ENCODE peak calls at places on chromosomes 6 and 20, in seven cellular contexts. C, U, Q, D, P, J and T are unnamed samples. For H3K4me1, the result is how much of the 10 kb centered on the place peaks cover.

GRCh38 chr20:57395111-57395959 is 4.1 kb downstream of the RBM38 start:
- DNase-seq in C (peak), U (peak), Q (peak), D (peak), P (peak), J (peak), T (peak)

GRCh38 chr6:167706313-167707109 is 120.2 kb upstream of the AFDN start:
- DNase-seq in C (no peak), U (no peak), Q (no peak), D (no peak), P (no peak), J (no peak), T (peak)

GRCh38 chr6:105482956-105483355 is 80.1 kb upstream of the PREP start:
- DNase-seq in C (no peak), U (no peak), Q (no peak), D (no peak), P (no peak), J (no peak), T (no peak)

GRCh38 chr6:2378891-2379652 is 133.7 kb upstream of the GMDS start:
- DNase-seq in C (no peak), U (no peak), Q (peak), D (no peak), P (no peak), J (no peak), T (no peak)

GRCh38 chr20:7196481-7196880 is 429.0 kb downstream of the BMP2 start:
- DNase-seq in C (no peak), U (no peak), Q (no peak), D (no peak), P (no peak), J (no peak), T (no peak)

GRCh38 chr6:26224940-26225847 is 138.0 kb downstream of the HFE start:
- DNase-seq in C (no peak), U (peak), Q (peak), D (peak), P (no peak), J (no peak), T (no peak)

GRCh38 chr20:46357030-46357514 is 48.8 kb upstream of the CDH22 start:
- DNase-seq in C (no peak), U (no peak), Q (no peak), D (peak), P (no peak), J (peak), T (no peak)

GRCh38 chr6:75188221-75188620 is 17.6 kb downstream of the COL12A1 start:
- DNase-seq in C (no peak), U (no peak), Q (no peak), D (no peak), P (no peak), J (no peak), T (no peak)

GRCh38 chr6:64266351-64266821 is 630.8 kb downstream of the PHF3 start:
- DNase-seq in C (no peak), U (no peak), Q (no peak), D (no peak), P (no peak), J (no peak), T (no peak)

GRCh38 chr6:152232494-152233151 is 404.5 kb downstream of the SYNE1 start:
- DNase-seq in C (no peak), U (no peak), Q (peak), D (peak), P (no peak), J (no peak), T (no peak)

GRCh38 chr6:105786449-105786848 is 299.7 kb upstream of the PRDM1 start:
- DNase-seq in C (no peak), U (no peak), Q (no peak), D (no peak), P (no peak), J (no peak), T (no peak)

GRCh38 chr6:87164506-87164905 is 9.1 kb downstream of the ZNF292 start:
- DNase-seq in C (no peak), U (no peak), Q (no peak), D (no peak), P (no peak), J (no peak), T (no peak)

GRCh38 chr6:30100585-30101422 is 12.1 kb downstream of the TRIM31 start:
- DNase-seq in C (peak), U (peak), Q (no peak), D (peak), P (no peak), J (no peak), T (peak)

GRCh38 chr6:137839076-137839475 is 28.0 kb upstream of the TNFAIP3 start:
- DNase-seq in C (no peak), U (no peak), Q (no peak), D (no peak), P (no peak), J (no peak), T (no peak)
- H3K4me3 ChIP-seq in C (no peak), U (no peak), Q (no peak), D (no peak), P (no peak), J (no peak), T (no peak)

GRCh38 chr20:62835931-62836861 is 19.3 kb downstream of the COL9A3 start:
- DNase-seq in C (no peak), U (no peak), Q (peak), D (peak), P (no peak), J (no peak), T (peak)

GRCh38 chr20:62838511-62838910 is 21.7 kb downstream of the COL9A3 start:
- DNase-seq in C (no peak), U (no peak), Q (no peak), D (peak), P (no peak), J (no peak), T (peak)

GRCh38 chr20:62837790-62838458 is 21.1 kb downstream of the COL9A3 start:
- DNase-seq in C (peak), U (peak), Q (no peak), D (peak), P (no peak), J (no peak), T (peak)

GRCh38 chr20:62834967-62835730 is 18.3 kb downstream of the COL9A3 start:
- DNase-seq in C (no peak), U (no peak), Q (no peak), D (no peak), P (no peak), J (no peak), T (peak)

DNA sequence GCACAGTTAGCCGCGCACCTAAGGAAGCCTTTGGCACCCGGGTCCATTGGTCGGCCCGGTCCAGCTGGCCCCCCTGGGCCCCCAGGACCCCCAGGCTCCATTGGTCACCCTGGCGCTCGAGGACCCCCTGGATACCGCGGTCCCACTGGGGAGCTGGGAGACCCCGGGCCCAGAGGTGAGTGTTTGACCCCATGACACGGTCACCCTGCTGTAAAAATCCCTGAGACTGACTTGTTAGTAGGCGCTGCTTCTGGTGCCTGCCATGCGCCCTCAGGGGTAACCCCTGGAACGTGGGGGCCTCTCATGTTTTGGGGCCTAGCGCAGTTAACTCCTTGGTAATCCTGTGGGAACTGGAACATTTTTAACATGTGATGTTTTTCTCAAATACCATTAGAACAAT is 20.2 kb downstream of the COL9A3 start:
- DNase-seq in C (no peak), U (no peak), Q (no peak), D (no peak), P (no peak), J (no peak), T (peak)
- H3K4me1 ChIP-seq in C (under half), U (under half), Q (under half), D (under half), P (under half), J (under half), T (under half)

GRCh38 chr6:19839237-19839546 is 2.0 kb downstream of the ID4 start:
- DNase-seq in C (no peak), U (no peak), Q (peak), D (no peak), P (no peak), J (no peak), T (no peak)
- H3K4me3 ChIP-seq in C (peak), U (peak), Q (peak), D (peak), P (peak), J (peak), T (peak)

GRCh38 chr20:50518270-50518721 is 8.1 kb downstream of the PTPN1 start:
- DNase-seq in C (no peak), U (no peak), Q (peak), D (no peak), P (no peak), J (no peak), T (no peak)

GRCh38 chr20:50517817-50518154 is 7.6 kb downstream of the PTPN1 start:
- DNase-seq in C (no peak), U (no peak), Q (no peak), D (no peak), P (no peak), J (no peak), T (no peak)

GRCh38 chr20:50520222-50520877 is 10.2 kb downstream of the PTPN1 start:
- DNase-seq in C (no peak), U (no peak), Q (no peak), D (no peak), P (no peak), J (no peak), T (no peak)

GRCh38 chr20:50521221-50521642 is 11.0 kb downstream of the PTPN1 start:
- DNase-seq in C (no peak), U (no peak), Q (no peak), D (no peak), P (no peak), J (no peak), T (no peak)

GRCh38 chr20:50519036-50519780 is 9.0 kb downstream of the PTPN1 start:
- DNase-seq in C (no peak), U (no peak), Q (no peak), D (no peak), P (no peak), J (no peak), T (no peak)
- H3K4me1 ChIP-seq in C (half or more), U (under half), Q (under half), D (under half), P (half or more), J (under half), T (under half)

DNA sequence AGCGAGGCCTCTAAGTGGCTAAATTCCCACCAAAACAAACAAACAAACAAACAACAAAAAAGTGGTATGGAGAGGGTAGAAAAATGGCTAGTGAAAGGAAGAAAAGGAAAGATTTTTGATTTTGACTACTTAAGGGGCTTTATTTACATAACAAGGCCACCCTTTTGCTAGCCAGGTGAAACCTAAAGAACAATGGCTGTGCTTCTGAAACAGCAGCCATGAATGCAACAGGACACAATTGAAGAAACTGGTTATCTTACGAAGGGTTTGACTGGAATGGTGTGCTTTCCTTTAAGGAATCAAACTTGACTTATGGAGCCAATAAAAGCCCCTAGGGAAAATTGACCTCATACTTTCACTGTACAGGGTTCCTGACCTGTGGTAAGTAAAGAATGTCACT is 68.9 kb downstream of the ERMARD start:
- DNase-seq in C (no peak), U (no peak), Q (no peak), D (no peak), P (no peak), J (no peak), T (no peak)
- H3K4me3 ChIP-seq in C (no peak), U (no peak), Q (no peak), D (no peak), P (no peak), J (no peak), T (no peak)

GRCh38 chr20:50625986-50626677 is 65.2 kb downstream of the RIPOR3 start:
- DNase-seq in C (no peak), U (no peak), Q (peak), D (peak), P (peak), J (peak), T (peak)

GRCh38 chr20:50618537-50618936 is 72.8 kb downstream of the RIPOR3 start:
- DNase-seq in C (no peak), U (no peak), Q (no peak), D (no peak), P (no peak), J (no peak), T (no peak)

GRCh38 chr20:50624351-50625016 is 66.9 kb downstream of the RIPOR3 start:
- DNase-seq in C (peak), U (peak), Q (no peak), D (peak), P (no peak), J (no peak), T (peak)

GRCh38 chr20:50617022-50617421 is 74.3 kb downstream of the RIPOR3 start:
- DNase-seq in C (no peak), U (no peak), Q (no peak), D (peak), P (no peak), J (no peak), T (no peak)

GRCh38 chr20:50621068-50621467 is 70.3 kb downstream of the RIPOR3 start:
- DNase-seq in C (no peak), U (no peak), Q (no peak), D (no peak), P (no peak), J (no peak), T (no peak)
- H3K4me1 ChIP-seq in C (under half), U (under half), Q (under half), D (under half), P (under half), J (under half), T (under half)

GRCh38 chr6:41779793-41780622 is at the start of gene FRS3:
- DNase-seq in C (peak), U (peak), Q (peak), D (peak), P (peak), J (peak), T (peak)

GRCh38 chr6:41783106-41783780 is 2.7 kb downstream of the PRICKLE4 start:
- DNase-seq in C (no peak), U (no peak), Q (no peak), D (peak), P (no peak), J (no peak), T (no peak)

GRCh38 chr6:41779336-41779735 is 364 bp downstream of the FRS3 start:
- DNase-seq in C (no peak), U (no peak), Q (no peak), D (peak), P (no peak), J (no peak), T (no peak)

GRCh38 chr6:41780623-41781301 is at the start of gene PRICKLE4:
- DNase-seq in C (peak), U (peak), Q (no peak), D (peak), P (no peak), J (peak), T (peak)

DNA sequence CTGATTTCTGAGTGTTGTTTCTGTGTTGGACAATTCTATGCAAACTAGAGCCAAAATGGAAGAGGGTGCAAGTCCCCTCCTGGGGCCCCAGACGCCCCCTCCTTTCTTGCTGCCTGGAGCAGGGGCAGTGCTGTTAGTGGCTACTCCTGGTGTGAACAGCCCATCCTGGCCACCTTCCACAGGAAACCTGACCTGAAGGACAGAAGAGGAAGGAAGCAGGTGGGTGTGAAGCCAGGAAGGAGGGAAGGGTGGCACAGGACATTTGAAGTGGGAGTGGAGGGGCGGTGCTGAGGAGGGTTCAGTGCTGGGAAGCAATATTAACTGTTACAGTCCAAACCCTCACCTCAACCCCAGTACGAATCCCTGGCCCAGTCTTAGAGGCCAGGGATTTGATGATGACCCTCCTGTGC is 725 bp downstream of the PRICKLE4 start:
- DNase-seq in C (peak), U (no peak), Q (no peak), D (peak), P (no peak), J (no peak), T (peak)
- H3K4me3 ChIP-seq in C (peak), U (peak), Q (peak), D (peak), P (no peak), J (peak), T (peak)

DNA sequence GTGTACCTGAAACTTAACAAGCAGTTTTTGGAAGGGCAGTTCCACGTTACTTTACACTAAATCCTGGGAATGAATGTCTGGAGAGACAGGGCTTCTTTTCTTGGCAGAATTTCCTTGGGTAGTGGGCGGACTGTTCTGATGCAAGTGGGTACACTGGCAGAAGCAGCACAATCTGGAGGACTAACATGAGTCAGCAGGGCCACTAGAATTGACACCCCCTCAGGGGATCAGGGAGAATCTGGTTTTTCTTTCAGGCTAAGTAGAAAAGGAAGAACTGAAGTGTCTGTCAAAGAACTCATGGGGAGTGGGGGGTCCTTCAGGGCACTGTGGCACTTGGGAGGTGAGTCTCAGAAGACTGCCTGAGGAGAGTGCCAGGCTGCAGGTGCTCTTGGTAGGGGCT is 34.6 kb downstream of the PANK2 start:
- DNase-seq in C (peak), U (no peak), Q (peak), D (no peak), P (no peak), J (no peak), T (no peak)
- H3K4me1 ChIP-seq in C (half or more), U (under half), Q (under half), D (under half), P (under half), J (under half), T (under half)

DNA sequence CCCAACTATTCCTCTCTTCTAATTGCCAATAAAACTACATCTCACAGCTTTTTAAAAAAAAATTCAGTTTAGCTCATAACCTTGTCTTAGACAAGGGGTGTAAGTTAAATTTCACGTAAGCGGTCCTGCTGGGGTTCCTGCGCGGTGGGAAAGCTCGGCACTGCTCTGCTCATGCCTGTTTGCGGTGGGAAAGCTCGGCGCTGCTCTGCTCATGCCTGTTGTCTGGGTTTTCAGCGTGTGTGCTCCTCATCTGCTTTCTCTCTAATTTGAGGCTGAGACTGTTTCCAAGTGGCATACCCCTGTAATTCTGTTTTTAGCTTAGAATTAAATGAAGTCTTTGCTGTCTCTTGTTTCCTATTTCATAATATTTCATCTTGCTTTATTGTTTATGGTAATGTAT is 18.6 kb downstream of the ARID1B start:
- DNase-seq in C (no peak), U (no peak), Q (peak), D (no peak), P (no peak), J (no peak), T (peak)
- H3K4me3 ChIP-seq in C (no peak), U (peak), Q (peak), D (peak), P (peak), J (no peak), T (no peak)

GRCh38 chr6:119333707-119334295 is 15.8 kb downstream of the MAN1A1 start:
- DNase-seq in C (no peak), U (no peak), Q (no peak), D (no peak), P (no peak), J (no peak), T (no peak)
- H3K4me1 ChIP-seq in C (under half), U (under half), Q (under half), D (under half), P (under half), J (under half), T (under half)